ENCODE peak calls at places on chromosomes 3 and 15, in six cellular contexts. O is ecto neural progenitor cell, K is B cell, G is H9, L is lung microvascular endothelial cell, A is SW 1271. H is an unnamed sample.

GRCh38 chr3:156665296-156665695 is 9.1 kb upstream of the TIPARP start:
- DNase-seq in O (no peak), K (no peak), G (no peak), L (no peak), A (no peak), H (no peak)

GRCh38 chr3:131282379-131282778 is 99.2 kb upstream of the NUDT16 start:
- DNase-seq in O (no peak), K (no peak), G (no peak), L (no peak), A (no peak), H (no peak)

GRCh38 chr15:70541511-70541910 is 221.8 kb downstream of the UACA start:
- DNase-seq in O (no peak), K (no peak), G (no peak), L (no peak), A (no peak), H (no peak)

GRCh38 chr3:126903521-126903920 is 79.4 kb upstream of the PLXNA1 start:
- DNase-seq in O (no peak), K (no peak), G (no peak), L (no peak), A (no peak), H (no peak)

GRCh38 chr3:182092662-182093262 is 381.0 kb downstream of the SOX2 start:
- DNase-seq in O (no peak), K (no peak), G (peak), L (no peak), A (no peak), H (no peak)

GRCh38 chr3:15647629-15648167 is 46.2 kb downstream of the BTD start:
- DNase-seq in O (no peak), K (peak), G (no peak), L (peak), A (peak), H (no peak)

GRCh38 chr15:99211926-99212325 is 37.5 kb downstream of the TTC23 start:
- DNase-seq in O (no peak), K (no peak), G (no peak), L (no peak), A (no peak), H (no peak)

GRCh38 chr3:69058180-69058946 is 6.2 kb upstream of the TMF1 start:
- DNase-seq in O (no peak), K (peak), G (no peak), L (no peak), A (no peak), H (no peak)

GRCh38 chr15:57667171-57667924 is 39.2 kb upstream of the POLR2M start:
- DNase-seq in O (no peak), K (no peak), G (no peak), L (peak), A (no peak), H (peak)

GRCh38 chr3:99111235-99111634 is 209.7 kb upstream of the DCBLD2 start:
- DNase-seq in O (no peak), K (no peak), G (no peak), L (no peak), A (no peak), H (peak)

GRCh38 chr15:46331546-46331945 is 696.7 kb downstream of the SQOR start:
- DNase-seq in O (no peak), K (no peak), G (no peak), L (no peak), A (no peak), H (no peak)

GRCh38 chr15:67997996-67998395 is 56.1 kb upstream of the PIAS1 start:
- DNase-seq in O (no peak), K (no peak), G (no peak), L (no peak), A (no peak), H (no peak)

GRCh38 chr3:38843898-38844297 is 27.9 kb upstream of the SCN10A start:
- DNase-seq in O (no peak), K (no peak), G (no peak), L (peak), A (peak), H (peak)

GRCh38 chr15:92473784-92474183 is 80.1 kb downstream of the ST8SIA2 start:
- DNase-seq in O (no peak), K (no peak), G (peak), L (no peak), A (no peak), H (no peak)

GRCh38 chr3:31981206-31982181 is at the start of the genes OSBPL10 and ZNF860:
- DNase-seq in O (peak), K (peak), G (peak), L (peak), A (no peak), H (peak)

GRCh38 chr3:173711619-173712018 is 314.1 kb downstream of the NLGN1 start:
- DNase-seq in O (no peak), K (no peak), G (no peak), L (no peak), A (no peak), H (no peak)

GRCh38 chr3:58628823-58629562 is 37.6 kb downstream of the FAM3D start:
- DNase-seq in O (no peak), K (no peak), G (no peak), L (peak), A (no peak), H (no peak)

GRCh38 chr3:30904986-30905385 is 10.5 kb upstream of the GADL1 start:
- DNase-seq in O (no peak), K (no peak), G (no peak), L (no peak), A (no peak), H (no peak)

GRCh38 chr15:57196865-57197264 is 179.4 kb upstream of the CGNL1 start:
- DNase-seq in O (no peak), K (no peak), G (no peak), L (no peak), A (no peak), H (no peak)

GRCh38 chr3:196192036-196193001 is 18.9 kb downstream of the ZDHHC19 start:
- DNase-seq in O (no peak), K (peak), G (peak), L (no peak), A (no peak), H (no peak)

GRCh38 chr3:177041730-177042551 is 155.3 kb downstream of the TBL1XR1 start:
- DNase-seq in O (no peak), K (no peak), G (no peak), L (no peak), A (no peak), H (no peak)